ENCODE peak calls at places on chromosomes 2 and 18, in seven cellular contexts. One of them, this sample, is unnamed.

GRCh38 chr2:144849612-144850011 is 329.7 kb upstream of the ZEB2 start:
- DNase-seq in stimulated activated CD4-positive, alpha-beta T cell treated with anti-CD3 and anti-CD28 coated beads, TNF-alpha, amount 100 ng/mL, for 4 hours: no peak
- DNase-seq in left ventricle myocardium inferior: no peak
- DNase-seq in NCI-H1694: no peak
- DNase-seq in type B pancreatic cell: no peak
- DNase-seq in body of pancreas: peak
- DNase-seq in fibroblast of mammary gland: peak
- DNase-seq in this sample: no peak

GRCh38 chr2:232629201-232629475 is 4.3 kb upstream of the EFHD1 start:
- DNase-seq in stimulated activated CD4-positive, alpha-beta T cell treated with anti-CD3 and anti-CD28 coated beads, TNF-alpha, amount 100 ng/mL, for 4 hours: no peak
- DNase-seq in left ventricle myocardium inferior: no peak
- DNase-seq in NCI-H1694: no peak
- DNase-seq in type B pancreatic cell: no peak
- DNase-seq in body of pancreas: no peak
- DNase-seq in fibroblast of mammary gland: no peak
- DNase-seq in this sample: no peak

GRCh38 chr18:68244786-68245185 is 470.1 kb downstream of the TMX3 start:
- DNase-seq in stimulated activated CD4-positive, alpha-beta T cell treated with anti-CD3 and anti-CD28 coated beads, TNF-alpha, amount 100 ng/mL, for 4 hours: no peak
- DNase-seq in left ventricle myocardium inferior: no peak
- DNase-seq in NCI-H1694: no peak
- DNase-seq in type B pancreatic cell: no peak
- DNase-seq in body of pancreas: no peak
- DNase-seq in fibroblast of mammary gland: peak
- DNase-seq in this sample: no peak

GRCh38 chr18:70380915-70381896 is 92.4 kb downstream of the SOCS6 start:
- DNase-seq in stimulated activated CD4-positive, alpha-beta T cell treated with anti-CD3 and anti-CD28 coated beads, TNF-alpha, amount 100 ng/mL, for 4 hours: no peak
- DNase-seq in left ventricle myocardium inferior: no peak
- DNase-seq in NCI-H1694: no peak
- DNase-seq in type B pancreatic cell: no peak
- DNase-seq in body of pancreas: peak
- DNase-seq in fibroblast of mammary gland: no peak
- DNase-seq in this sample: no peak

GRCh38 chr2:45771251-45771650 is 119.8 kb downstream of the PRKCE start:
- DNase-seq in stimulated activated CD4-positive, alpha-beta T cell treated with anti-CD3 and anti-CD28 coated beads, TNF-alpha, amount 100 ng/mL, for 4 hours: no peak
- DNase-seq in left ventricle myocardium inferior: peak
- DNase-seq in NCI-H1694: peak
- DNase-seq in type B pancreatic cell: no peak
- DNase-seq in body of pancreas: peak
- DNase-seq in fibroblast of mammary gland: peak
- DNase-seq in this sample: no peak

GRCh38 chr18:2486426-2486825 is 84.9 kb downstream of the METTL4 start:
- DNase-seq in stimulated activated CD4-positive, alpha-beta T cell treated with anti-CD3 and anti-CD28 coated beads, TNF-alpha, amount 100 ng/mL, for 4 hours: no peak
- DNase-seq in left ventricle myocardium inferior: no peak
- DNase-seq in NCI-H1694: no peak
- DNase-seq in type B pancreatic cell: no peak
- DNase-seq in body of pancreas: no peak
- DNase-seq in fibroblast of mammary gland: no peak
- DNase-seq in this sample: no peak

GRCh38 chr2:215848146-215848545 is 165.2 kb downstream of the MREG start:
- DNase-seq in stimulated activated CD4-positive, alpha-beta T cell treated with anti-CD3 and anti-CD28 coated beads, TNF-alpha, amount 100 ng/mL, for 4 hours: no peak
- DNase-seq in left ventricle myocardium inferior: no peak
- DNase-seq in NCI-H1694: no peak
- DNase-seq in type B pancreatic cell: no peak
- DNase-seq in body of pancreas: no peak
- DNase-seq in fibroblast of mammary gland: no peak
- DNase-seq in this sample: no peak

GRCh38 chr2:39991298-39991697 is 212.2 kb upstream of the THUMPD2 start:
- DNase-seq in stimulated activated CD4-positive, alpha-beta T cell treated with anti-CD3 and anti-CD28 coated beads, TNF-alpha, amount 100 ng/mL, for 4 hours: no peak
- DNase-seq in left ventricle myocardium inferior: no peak
- DNase-seq in NCI-H1694: no peak
- DNase-seq in type B pancreatic cell: no peak
- DNase-seq in body of pancreas: no peak
- DNase-seq in fibroblast of mammary gland: peak
- DNase-seq in this sample: no peak

GRCh38 chr2:235595420-235596010 is 101.7 kb downstream of the AGAP1 start:
- DNase-seq in stimulated activated CD4-positive, alpha-beta T cell treated with anti-CD3 and anti-CD28 coated beads, TNF-alpha, amount 100 ng/mL, for 4 hours: no peak
- DNase-seq in left ventricle myocardium inferior: peak
- DNase-seq in NCI-H1694: peak
- DNase-seq in type B pancreatic cell: no peak
- DNase-seq in body of pancreas: peak
- DNase-seq in fibroblast of mammary gland: peak
- DNase-seq in this sample: peak

GRCh38 chr2:186641807-186642321 is 52.0 kb upstream of the FAM171B start:
- DNase-seq in stimulated activated CD4-positive, alpha-beta T cell treated with anti-CD3 and anti-CD28 coated beads, TNF-alpha, amount 100 ng/mL, for 4 hours: no peak
- DNase-seq in left ventricle myocardium inferior: no peak
- DNase-seq in NCI-H1694: peak
- DNase-seq in type B pancreatic cell: no peak
- DNase-seq in body of pancreas: peak
- DNase-seq in fibroblast of mammary gland: peak
- DNase-seq in this sample: peak

GRCh38 chr2:240597054-240597418 is 10.5 kb downstream of the CAPN10 start:
- DNase-seq in stimulated activated CD4-positive, alpha-beta T cell treated with anti-CD3 and anti-CD28 coated beads, TNF-alpha, amount 100 ng/mL, for 4 hours: no peak
- DNase-seq in left ventricle myocardium inferior: peak
- DNase-seq in NCI-H1694: no peak
- DNase-seq in type B pancreatic cell: no peak
- DNase-seq in body of pancreas: no peak
- DNase-seq in fibroblast of mammary gland: no peak
- DNase-seq in this sample: no peak

GRCh38 chr2:191171708-191172355 is 21.0 kb upstream of the STAT4 start:
- DNase-seq in stimulated activated CD4-positive, alpha-beta T cell treated with anti-CD3 and anti-CD28 coated beads, TNF-alpha, amount 100 ng/mL, for 4 hours: no peak
- DNase-seq in left ventricle myocardium inferior: no peak
- DNase-seq in NCI-H1694: no peak
- DNase-seq in type B pancreatic cell: no peak
- DNase-seq in body of pancreas: no peak
- DNase-seq in fibroblast of mammary gland: peak
- DNase-seq in this sample: peak

This sample was measured in GM04504.